ENCODE peak calls at places on chromosomes 4 and X, in five cellular contexts. Q is sigmoid colon; E is neural progenitor cell; X is CD8-positive, alpha-beta T cell; C is fibroblast of lung. M is an unnamed sample.

GRCh38 chrX:45479835-45480422 is 279.3 kb upstream of the DIPK2B start:
- DNase-seq in X (no peak), C (peak), E (no peak), Q (no peak), M (peak)

GRCh38 chrX:150211988-150212387 is 151.1 kb upstream of the MAMLD1 start:
- DNase-seq in Q (no peak), C (peak), X (no peak), E (no peak), M (no peak)

GRCh38 chr4:110287130-110287529 is 88.7 kb upstream of the ELOVL6 start:
- DNase-seq in X (no peak), C (peak), E (no peak), Q (no peak), M (peak)

GRCh38 chr4:27305246-27305645 is 444.6 kb downstream of the STIM2 start:
- DNase-seq in Q (no peak), X (no peak), E (no peak), C (no peak), M (no peak)

GRCh38 chr4:98522603-98523395 is 135.6 kb downstream of the TSPAN5 start:
- DNase-seq in C (peak), X (no peak), E (peak), Q (no peak), M (peak)

GRCh38 chrX:17027931-17028330 is 81.5 kb downstream of the REPS2 start:
- DNase-seq in E (no peak), Q (no peak), C (no peak), X (no peak), M (no peak)

GRCh38 chr4:116639070-116639577 is 446.3 kb downstream of the TRAM1L1 start:
- DNase-seq in Q (no peak), C (no peak), E (no peak), X (no peak), M (no peak)

GRCh38 chr4:2080429-2081300 is 21.5 kb downstream of the NAT8L start:
- DNase-seq in C (no peak), X (no peak), E (no peak), Q (peak), M (no peak)

GRCh38 chrX:155534800-155535199 is 76.4 kb upstream of the F8A3 start:
- DNase-seq in E (no peak), C (no peak), X (no peak), Q (no peak), M (no peak)

GRCh38 chr4:22192302-22192645 is 243.7 kb upstream of the KCNIP4 start:
- DNase-seq in C (no peak), X (no peak), Q (no peak), E (no peak), M (no peak)

GRCh38 chrX:110038900-110039299 is 36.0 kb downstream of the TMEM164 start:
- DNase-seq in E (no peak), X (no peak), C (no peak), Q (no peak), M (no peak)

GRCh38 chr4:54230479-54231418 is 1.7 kb downstream of the PDGFRA start:
- DNase-seq in C (peak), Q (peak), X (no peak), E (peak), M (no peak)

GRCh38 chr4:167290684-167291083 is 56.4 kb upstream of the SPOCK3 start:
- DNase-seq in E (peak), Q (no peak), C (peak), X (no peak), M (peak)

GRCh38 chr4:182015893-182016292 is 227.3 kb upstream of the TENM3 start:
- DNase-seq in E (no peak), Q (no peak), X (no peak), C (peak), M (peak)

GRCh38 chrX:141733371-141733770 is 34.8 kb upstream of the SPANXD start:
- DNase-seq in X (no peak), E (no peak), Q (no peak), C (peak), M (no peak)

GRCh38 chr4:6200011-6200921 is at the start of gene JAKMIP1:
- DNase-seq in E (peak), Q (peak), X (peak), C (peak), M (peak)

GRCh38 chrX:30659421-30659820 is 6.2 kb downstream of the GK start:
- DNase-seq in C (peak), Q (no peak), X (no peak), E (no peak), M (peak)

GRCh38 chr4:150828159-150828558 is 186.9 kb downstream of the LRBA start:
- DNase-seq in X (peak), E (no peak), C (no peak), Q (no peak), M (no peak)

GRCh38 chrX:24993887-24994286 is 21.9 kb downstream of the ARX start:
- DNase-seq in E (peak), Q (no peak), X (no peak), C (no peak), M (no peak)

GRCh38 chr4:165384608-165385007 is 5.8 kb downstream of the CPE start:
- DNase-seq in X (no peak), Q (no peak), C (peak), E (no peak), M (no peak)

GRCh38 chr4:135718019-135718418 is 1516.4 kb upstream of the PABPC4L start:
- DNase-seq in E (no peak), X (no peak), C (peak), Q (no peak), M (no peak)

GRCh38 chr4:48681856-48682255 is 98.2 kb downstream of the FRYL start:
- DNase-seq in C (peak), X (no peak), E (no peak), Q (no peak), M (peak)

GRCh38 chrX:72624194-72624593 is 51.6 kb upstream of the HDAC8 start:
- DNase-seq in E (no peak), Q (no peak), C (no peak), X (no peak), M (no peak)

GRCh38 chrX:138034136-138034535 is 468.2 kb downstream of the ZIC3 start:
- DNase-seq in X (no peak), E (peak), Q (no peak), C (no peak), M (no peak)

GRCh38 chr4:127730142-127730913 is at the start of gene SLC25A31:
- DNase-seq in E (no peak), Q (peak), C (no peak), X (no peak), M (no peak)

DNA sequence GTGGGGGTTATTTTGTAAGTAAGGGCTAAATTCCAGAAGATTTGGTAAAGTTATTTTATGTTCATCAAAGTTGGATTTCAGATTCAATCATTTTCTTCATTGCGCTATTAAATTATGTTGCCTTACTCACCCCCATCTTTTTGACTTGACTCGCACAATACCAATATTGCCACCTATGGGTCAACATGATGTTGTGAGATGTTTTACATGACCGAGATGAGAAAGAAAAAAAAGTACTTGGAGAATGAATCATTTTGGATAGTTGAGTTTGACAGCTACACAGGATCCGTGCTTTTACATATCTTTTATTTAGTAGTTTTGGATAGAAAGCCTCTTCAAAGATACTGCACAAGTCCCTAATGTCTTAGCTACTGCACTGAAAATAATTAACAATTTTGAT is 224.2 kb upstream of the EMCN start:
- DNase-seq in Q (no peak), X (no peak), E (peak), C (peak), M (peak)
- TF ChIP-seq CTCF in Q (peak), X (no peak), E (peak), C (no peak), M (peak)

GRCh38 chr4:173520921-173521473 is 9.0 kb downstream of the HAND2 start:
- DNase-seq in Q (peak), E (peak), C (no peak), X (no peak), M (no peak)
- H3K27ac ChIP-seq in Q (peak), E (no peak), C (no peak), X (no peak), M (no peak)

DNA sequence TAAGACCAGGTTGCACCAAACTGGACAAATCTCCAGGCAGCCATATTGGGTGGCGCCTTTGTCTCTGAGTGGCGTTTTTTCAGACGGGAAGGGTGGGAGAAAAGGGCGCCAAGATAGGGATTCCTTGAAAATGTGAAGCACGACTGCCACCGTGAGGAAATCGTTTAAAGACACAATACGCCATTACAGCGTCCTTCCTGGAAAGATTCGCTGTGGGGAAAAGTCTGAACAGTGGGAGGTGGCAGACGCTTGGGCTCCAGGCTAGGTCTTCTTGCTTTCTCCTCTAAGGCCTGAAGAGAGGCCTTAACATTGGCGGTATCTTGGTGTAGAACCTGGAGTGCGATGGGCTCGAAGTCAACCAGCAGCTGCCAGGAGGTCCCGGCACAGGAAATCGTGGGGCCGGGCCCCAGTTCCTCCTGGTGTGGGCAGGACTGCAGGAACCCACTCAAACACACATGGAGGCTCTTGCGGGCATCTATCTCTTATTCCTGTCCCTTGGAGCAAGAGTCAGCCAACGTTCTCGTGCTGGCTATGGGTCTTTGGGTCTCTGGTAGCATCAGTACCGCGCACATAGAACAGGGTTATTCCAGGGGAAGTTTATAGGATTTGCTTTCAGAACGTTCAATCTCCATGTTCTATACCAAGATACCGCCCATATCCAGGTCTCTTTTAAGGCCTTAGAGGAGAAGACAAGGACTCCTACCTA is 208.8 kb downstream of the OR13H1 start:
- DNase-seq in C (peak), Q (peak), X (no peak), E (no peak), M (no peak)
- TF ChIP-seq CTCF in C (no peak), Q (no peak), X (no peak), E (no peak), M (no peak)

GRCh38 chr4:75724867-75725724 is 719 bp downstream of the USO1 start:
- DNase-seq in Q (peak), E (peak), C (peak), X (peak), M (peak)

GRCh38 chr4:75722417-75722816 is 2.0 kb upstream of the USO1 start:
- DNase-seq in C (no peak), Q (no peak), X (no peak), E (no peak), M (no peak)

GRCh38 chr4:75723117-75723801 is 1.1 kb upstream of the USO1 start:
- DNase-seq in C (peak), X (no peak), E (no peak), Q (no peak), M (peak)

GRCh38 chr4:75723802-75724065 is 643 bp upstream of the USO1 start:
- DNase-seq in X (no peak), Q (no peak), C (no peak), E (no peak), M (no peak)

GRCh38 chr4:75724066-75724866 is at the start of gene USO1:
- DNase-seq in X (peak), E (peak), Q (peak), C (peak), M (peak)
- H3K27ac ChIP-seq in X (peak), E (peak), Q (peak), C (peak), M (peak)